ENCODE peak calls at places on chromosomes 1 and 21, in nine cellular contexts. V, H, X, S, B, C, R, W and T are unnamed samples. For H3K9me3, the result is how much of the 10 kb centered on the place peaks cover.

GRCh38 chr1:157377216-157377821 is 175.0 kb downstream of the FCRL5 start:
- DNase-seq in V (no peak), H (peak), X (no peak), S (peak), B (peak), C (peak), R (no peak), W (no peak), T (peak)

GRCh38 chr1:160359559-160360226 is 7.2 kb upstream of the NHLH1 start:
- DNase-seq in V (no peak), H (no peak), X (no peak), S (no peak), B (no peak), C (no peak), R (no peak), W (no peak), T (no peak)

GRCh38 chr1:200443860-200444259 is 34.0 kb upstream of the ZNF281 start:
- DNase-seq in V (no peak), H (no peak), X (no peak), S (no peak), B (no peak), C (no peak), R (no peak), W (no peak), T (no peak)

GRCh38 chr1:40633563-40634376 is 31.7 kb downstream of the RIMS3 start:
- DNase-seq in V (no peak), H (no peak), X (no peak), S (peak), B (no peak), C (peak), R (peak), W (peak), T (peak)

GRCh38 chr1:145884675-145885074 is 991 bp downstream of the ANKRD35 start:
- DNase-seq in V (no peak), H (no peak), X (no peak), S (no peak), B (no peak), C (no peak), R (no peak), W (no peak), T (no peak)

GRCh38 chr1:165831146-165831545 is 3.7 kb downstream of the UCK2 start:
- DNase-seq in V (no peak), H (no peak), X (no peak), S (no peak), B (no peak), C (no peak), R (no peak), W (no peak), T (no peak)

GRCh38 chr1:109357673-109358072 is 40.0 kb downstream of the SORT1 start:
- DNase-seq in V (no peak), H (no peak), X (no peak), S (no peak), B (no peak), C (no peak), R (no peak), W (no peak), T (no peak)

GRCh38 chr1:7595338-7595737 is 175.8 kb upstream of the VAMP3 start:
- DNase-seq in V (no peak), H (no peak), X (no peak), S (no peak), B (no peak), C (no peak), R (no peak), W (peak), T (no peak)

GRCh38 chr1:37478890-37479254 is 4.5 kb downstream of the ZC3H12A start:
- DNase-seq in V (no peak), H (peak), X (no peak), S (no peak), B (peak), C (no peak), R (no peak), W (no peak), T (peak)

GRCh38 chr1:20507564-20508410 is at the start of gene MUL1:
- DNase-seq in V (peak), H (peak), X (peak), S (peak), B (peak), C (peak), R (peak), W (peak), T (peak)

GRCh38 chr1:225498539-225499135 is 70.8 kb upstream of the LBR start:
- DNase-seq in V (no peak), H (no peak), X (no peak), S (no peak), B (no peak), C (no peak), R (no peak), W (no peak), T (no peak)

GRCh38 chr21:16770279-16770678 is 742.6 kb upstream of the CXADR start:
- DNase-seq in V (no peak), H (no peak), X (no peak), S (no peak), B (no peak), C (no peak), R (no peak), W (no peak), T (no peak)

GRCh38 chr1:109896681-109897080 is 14.0 kb upstream of the CSF1 start:
- DNase-seq in V (no peak), H (no peak), X (no peak), S (no peak), B (no peak), C (no peak), R (no peak), W (no peak), T (no peak)

GRCh38 chr1:234631721-234632125 is 21.7 kb upstream of the IRF2BP2 start:
- DNase-seq in V (no peak), H (no peak), X (no peak), S (no peak), B (peak), C (no peak), R (no peak), W (no peak), T (no peak)

GRCh38 chr1:36889846-36890245 is 144.5 kb downstream of the GRIK3 start:
- DNase-seq in V (peak), H (no peak), X (no peak), S (peak), B (no peak), C (no peak), R (no peak), W (peak), T (no peak)

GRCh38 chr1:156742017-156742416 is 1.1 kb upstream of the MRPL24 start:
- DNase-seq in V (no peak), H (no peak), X (no peak), S (no peak), B (no peak), C (no peak), R (no peak), W (no peak), T (no peak)

GRCh38 chr1:167289063-167289442 is 68.4 kb downstream of the POU2F1 start:
- DNase-seq in V (no peak), H (no peak), X (no peak), S (no peak), B (no peak), C (no peak), R (no peak), W (no peak), T (no peak)

GRCh38 chr1:247411583-247412295 is 4.2 kb upstream of the NLRP3 start:
- DNase-seq in V (no peak), H (peak), X (no peak), S (no peak), B (no peak), C (no peak), R (no peak), W (no peak), T (no peak)

DNA sequence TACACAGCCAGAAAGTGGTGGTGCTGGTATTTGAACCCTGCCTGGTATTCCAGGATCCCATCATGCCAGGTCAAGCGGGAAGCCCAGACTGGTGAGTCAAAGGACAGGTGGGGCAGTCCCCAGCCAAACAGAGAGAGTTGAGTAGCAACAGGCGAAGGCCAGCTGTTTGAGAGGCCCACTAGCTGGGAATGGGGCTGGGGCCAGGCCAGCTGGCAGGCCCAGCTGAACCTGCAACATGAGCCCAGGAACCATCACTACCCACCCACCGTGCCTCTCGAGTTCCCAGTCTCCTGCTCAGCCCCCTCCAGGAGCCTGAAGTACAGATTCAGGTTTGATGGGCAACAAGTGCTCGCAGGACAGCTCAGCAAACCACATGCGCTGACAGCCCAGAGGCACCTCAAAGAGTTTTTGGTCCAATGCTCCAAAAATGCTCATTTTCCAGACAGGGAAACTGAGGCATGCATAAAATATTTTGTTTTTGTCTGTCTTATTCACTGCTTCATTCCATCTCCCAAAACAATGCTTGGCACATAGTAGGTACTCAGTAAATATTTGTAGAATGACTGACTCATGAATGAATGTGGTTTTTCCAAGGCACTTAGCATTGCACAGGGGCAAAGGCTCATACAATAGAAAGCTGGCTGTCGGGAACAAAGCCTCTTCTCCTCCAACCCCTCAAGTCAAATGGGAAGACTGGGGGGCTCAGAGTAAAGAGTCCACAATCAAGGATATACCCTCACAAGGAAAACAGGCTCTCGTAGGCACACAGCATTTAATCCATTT is 42.5 kb upstream of the CLIC4 start:
- DNase-seq in V (no peak), H (peak), X (no peak), S (no peak), B (peak), C (no peak), R (no peak), W (no peak), T (no peak)
- TF ChIP-seq EP300 in V (no peak), H (no peak), X (no peak), S (no peak), B (no peak), C (no peak), R (no peak), W (no peak), T (no peak)

GRCh38 chr1:175338447-175339135 is 146.0 kb upstream of the KIAA0040 start:
- DNase-seq in V (no peak), H (no peak), X (no peak), S (no peak), B (peak), C (peak), R (no peak), W (no peak), T (peak)
- TF ChIP-seq CTCF in V (no peak), H (peak), X (peak), S (peak), B (no peak), C (peak), R (no peak), W (no peak), T (peak)

GRCh38 chr1:125085720-125086591 is 3901.2 kb downstream of the SRGAP2C start:
- DNase-seq in V (no peak), H (no peak), X (no peak), S (no peak), B (no peak), C (no peak), R (no peak), W (peak), T (no peak)

GRCh38 chr1:125080077-125080476 is 3895.3 kb downstream of the SRGAP2C start:
- DNase-seq in V (no peak), H (no peak), X (no peak), S (no peak), B (no peak), C (no peak), R (no peak), W (no peak), T (no peak)
- H3K9me3 ChIP-seq in V (under half), H (under half), X (under half), S (under half), B (under half), C (under half), R (under half), W (under half), T (under half)

GRCh38 chr21:46148106-46148505 is 7.3 kb downstream of the FTCD start:
- DNase-seq in V (no peak), H (no peak), X (no peak), S (no peak), B (no peak), C (no peak), R (peak), W (peak), T (no peak)
- TF ChIP-seq EP300 in V (no peak), H (no peak), X (no peak), S (no peak), B (no peak), C (no peak), R (no peak), W (no peak), T (no peak)

GRCh38 chr1:116934586-116935207 is 25.0 kb downstream of the PTGFRN start:
- DNase-seq in V (no peak), H (no peak), X (no peak), S (no peak), B (peak), C (peak), R (no peak), W (no peak), T (no peak)
- TF ChIP-seq CTCF in V (no peak), H (no peak), X (no peak), S (no peak), B (no peak), C (peak), R (no peak), W (no peak), T (peak)